ENCODE peak calls at places on chromosomes 4 and X, in six cellular contexts. Q is esophagus muscularis mucosa, U is cardiac muscle cell, I is Peyer's patch, F is mesenchymal stem cell, N is heart left ventricle. O is an unnamed sample.
A peak's percentile ranks its signal among the peaks of the same experiment; 100 is the strongest.

GRCh38 chrX:75303795-75304194 is 29.9 kb downstream of the UPRT start:
- DNase-seq in Q (no peak), U (peak; percentile 76), I (no peak), F (no peak), N (no peak), O (no peak)

GRCh38 chr4:68906238-68907137 is 45.1 kb downstream of the UGT2A3 start:
- DNase-seq in Q (no peak), U (no peak), I (no peak), F (no peak), N (no peak), O (peak; percentile 58)

GRCh38 chr4:16794816-16795445 is 103.5 kb downstream of the LDB2 start:
- DNase-seq in Q (no peak), U (peak; percentile 72), I (no peak), F (peak; percentile 59), N (peak; percentile 56), O (no peak)

GRCh38 chr4:34365891-34366290 is 1878.4 kb downstream of the ARAP2 start:
- DNase-seq in Q (no peak), U (no peak), I (no peak), F (no peak), N (no peak), O (no peak)

GRCh38 chr4:83757121-83757621 is 221.3 kb downstream of the GPAT3 start:
- DNase-seq in Q (no peak), U (no peak), I (no peak), F (peak; percentile 15), N (no peak), O (no peak)

GRCh38 chrX:121802881-121803412 is 755.5 kb downstream of the GLUD2 start:
- DNase-seq in Q (no peak), U (no peak), I (no peak), F (no peak), N (no peak), O (no peak)

GRCh38 chrX:136953867-136954787 is 73.6 kb upstream of the RBMX start:
- DNase-seq in Q (no peak), U (peak; percentile 76), I (peak; percentile 55), F (peak; percentile 69), N (peak; percentile 20), O (peak; percentile 57)

GRCh38 chrX:109872021-109872730 is 130.7 kb upstream of the TMEM164 start:
- DNase-seq in Q (no peak), U (no peak), I (no peak), F (peak; percentile 71), N (no peak), O (no peak)

GRCh38 chr4:3874525-3875110 is 108.4 kb downstream of the ADRA2C start:
- DNase-seq in Q (no peak), U (no peak), I (peak; percentile 34), F (no peak), N (no peak), O (no peak)

GRCh38 chrX:56569378-56570061 is 6.1 kb downstream of the UBQLN2 start:
- DNase-seq in Q (no peak), U (no peak), I (no peak), F (no peak), N (no peak), O (no peak)

GRCh38 chr4:102553982-102554381 is 52.8 kb downstream of the NFKB1 start:
- DNase-seq in Q (no peak), U (no peak), I (no peak), F (no peak), N (no peak), O (no peak)

GRCh38 chrX:150465856-150466775 is 102.3 kb upstream of the MTM1 start:
- DNase-seq in Q (no peak), U (no peak), I (no peak), F (no peak), N (no peak), O (no peak)

GRCh38 chr4:30866444-30866843 is 146.3 kb downstream of the PCDH7 start:
- DNase-seq in Q (no peak), U (peak; percentile 12), I (no peak), F (no peak), N (no peak), O (no peak)

GRCh38 chrX:129077384-129077783 is 445.9 kb downstream of the SMARCA1 start:
- DNase-seq in Q (no peak), U (no peak), I (no peak), F (no peak), N (no peak), O (no peak)

GRCh38 chr4:54228064-54228527 is 997 bp upstream of the PDGFRA start:
- DNase-seq in Q (peak; percentile 95), U (peak; percentile 96), I (peak; percentile 75), F (peak; percentile 89), N (peak; percentile 74), O (no peak)

GRCh38 chr4:102554482-102554881 is 53.3 kb downstream of the NFKB1 start:
- DNase-seq in Q (no peak), U (peak; percentile 66), I (no peak), F (peak; percentile 71), N (peak; percentile 52), O (no peak)

GRCh38 chr4:86968477-86969015 is 33.7 kb downstream of the AFF1 start:
- DNase-seq in Q (no peak), U (no peak), I (no peak), F (no peak), N (no peak), O (no peak)

DNA sequence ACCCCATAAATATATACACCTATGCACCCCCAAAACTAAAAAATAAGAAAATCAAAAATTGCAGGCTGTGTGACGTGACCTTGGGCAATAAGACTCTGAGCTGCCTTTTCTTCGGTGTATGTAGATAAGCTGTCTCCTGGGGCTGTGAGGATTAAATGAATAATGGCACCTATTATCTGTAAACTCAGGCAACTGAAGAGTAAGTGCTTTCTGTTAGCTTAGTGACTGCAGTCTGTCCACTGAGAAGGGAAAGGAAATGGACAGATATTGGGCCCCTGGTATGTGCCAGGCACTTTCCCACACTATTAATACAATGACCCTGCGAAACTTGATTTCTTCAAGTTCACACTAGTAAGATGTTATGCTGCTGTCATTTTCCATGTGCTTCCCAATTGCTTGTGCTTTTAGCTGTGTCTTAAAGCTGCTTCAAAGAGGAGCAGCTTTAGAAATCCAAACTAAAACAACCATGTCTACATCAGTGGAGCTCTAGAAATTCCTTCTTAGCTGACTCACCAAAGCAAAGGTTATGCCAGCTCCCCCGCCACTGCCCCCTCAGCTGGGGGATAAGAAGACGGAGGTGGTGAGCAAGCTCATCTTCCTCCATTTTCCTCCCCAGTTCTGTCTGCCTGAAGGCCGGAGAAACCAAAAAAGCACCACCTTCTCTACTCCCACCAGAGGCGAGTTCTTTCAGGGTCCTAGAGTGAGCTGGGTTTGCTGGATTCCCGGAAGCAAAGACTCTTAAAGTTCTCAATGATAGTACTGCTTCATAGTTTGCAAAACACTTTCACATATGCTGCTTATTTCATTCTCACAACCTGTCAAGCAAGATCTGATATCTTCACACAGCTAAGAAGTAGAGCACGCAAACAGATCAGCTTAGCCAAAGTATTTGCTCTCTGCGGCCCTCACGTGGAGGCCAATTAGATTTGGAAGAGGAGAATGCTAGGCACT is 8.8 kb upstream of the DGAT2L6 start:
- DNase-seq in Q (no peak), U (peak; percentile 75), I (no peak), F (peak; percentile 66), N (no peak), O (peak; percentile 12)
- H3K4me3 ChIP-seq in Q (no peak overlapping the region), U (no peak overlapping the region), I (no peak overlapping the region), F (no peak overlapping the region), N (peak overlapping the region; percentile 23), O (no peak overlapping the region)

DNA sequence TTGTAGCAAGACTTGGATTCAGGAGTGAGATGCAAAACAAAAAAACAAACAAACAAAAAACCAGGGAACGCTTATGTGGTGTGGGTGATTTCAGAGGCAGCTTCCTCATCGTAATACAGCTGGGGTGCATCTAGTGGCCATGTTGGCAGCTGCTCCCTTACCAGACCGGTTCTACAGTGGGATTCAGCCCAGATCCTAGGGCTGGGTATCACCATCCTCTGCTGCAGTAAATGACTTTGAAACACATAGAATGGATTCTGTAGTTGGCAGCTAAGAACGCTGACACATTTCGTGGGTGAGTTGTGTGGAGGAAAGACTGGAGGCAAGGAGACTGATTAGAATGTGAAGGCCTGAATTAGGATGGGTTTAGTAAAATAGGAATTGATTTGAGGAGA is 41.5 kb downstream of the TMEM131L start:
- DNase-seq in Q (no peak), U (no peak), I (no peak), F (no peak), N (no peak), O (no peak)
- H3K4me1 ChIP-seq in Q (peaks cover 26% of the 10 kb centered on the region), U (no peaks in the 10 kb centered on the region), I (no peaks in the 10 kb centered on the region), F (peaks cover 1% of the 10 kb centered on the region), N (peaks cover 13% of the 10 kb centered on the region), O (no peaks in the 10 kb centered on the region)

GRCh38 chr4:147628415-147628814 is 11.2 kb downstream of the TMEM184C start:
- DNase-seq in Q (no peak), U (no peak), I (no peak), F (no peak), N (no peak), O (no peak)
- H3K36me3 ChIP-seq in Q (peaks cover 30% of the 10 kb centered on the region), U (peaks cover 73% of the 10 kb centered on the region), I (peaks cover 77% of the 10 kb centered on the region), F (peaks cover 20% of the 10 kb centered on the region), N (no peaks in the 10 kb centered on the region), O (peaks cover 16% of the 10 kb centered on the region)

DNA sequence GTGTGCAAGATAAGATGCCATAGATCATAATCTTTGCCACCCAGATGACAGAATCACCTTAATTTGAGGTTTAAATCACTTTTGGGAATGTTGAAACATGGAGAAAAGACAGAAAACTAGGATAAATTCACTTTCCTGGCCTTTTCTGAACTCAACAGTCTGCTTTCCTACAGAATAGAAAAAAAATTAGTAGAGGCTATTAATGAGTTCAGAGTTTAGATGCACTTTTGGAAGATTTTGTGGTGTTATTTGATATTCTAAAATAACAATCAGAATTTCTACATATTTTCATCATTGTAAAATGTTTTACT is 195.9 kb downstream of the CAMK2D start:
- DNase-seq in Q (no peak), U (no peak), I (no peak), F (no peak), N (no peak), O (no peak)
- H3K4me3 ChIP-seq in Q (no peak overlapping the region), U (no peak overlapping the region), I (no peak overlapping the region), F (no peak overlapping the region), N (no peak overlapping the region), O (no peak overlapping the region)

GRCh38 chr4:110091426-110091825 is 107.0 kb downstream of the ELOVL6 start:
- DNase-seq in Q (no peak), U (peak; percentile 64), I (no peak), F (peak; percentile 34), N (no peak), O (no peak)
- H3K4me1 ChIP-seq in Q (peaks cover 15% of the 10 kb centered on the region), U (peaks cover 21% of the 10 kb centered on the region), I (no peaks in the 10 kb centered on the region), F (peaks cover 1% of the 10 kb centered on the region), N (peaks cover 7% of the 10 kb centered on the region), O (peaks cover 1% of the 10 kb centered on the region)

GRCh38 chr4:184408711-184409081 is 65.7 kb downstream of the IRF2 start:
- DNase-seq in Q (no peak), U (no peak), I (no peak), F (no peak), N (no peak), O (no peak)
- H3K36me3 ChIP-seq in Q (peaks cover 16% of the 10 kb centered on the region), U (no peaks in the 10 kb centered on the region), I (peaks cover 51% of the 10 kb centered on the region), F (peaks cover 25% of the 10 kb centered on the region), N (no peaks in the 10 kb centered on the region), O (peaks cover 5% of the 10 kb centered on the region)

O was measured in small intestine.